ENCODE peak calls at places on chromosome 1, in seven cellular contexts. B is neural crest cell, V is psoas muscle, G is choroid plexus epithelial cell, D is AG09319, P is Kasumi-1, L is GM20000. N is an unnamed sample.

GRCh38 chr1:19113362-19114092 is 96.5 kb downstream of the UBR4 start:
- DNase-seq in V (no peak), D (no peak), B (peak; percentile 21), P (peak; percentile 67), G (peak; percentile 60), L (peak; percentile 26), N (no peak)

GRCh38 chr1:115493834-115494233 is 147.9 kb upstream of the VANGL1 start:
- DNase-seq in P (no peak), V (no peak), D (no peak), G (no peak), B (no peak), L (no peak), N (no peak)

GRCh38 chr1:3481836-3482589 is 27.5 kb downstream of the ARHGEF16 start:
- DNase-seq in L (no peak), G (peak; percentile 50), V (no peak), P (no peak), B (no peak), D (no peak), N (no peak)

GRCh38 chr1:98005326-98006010 is 84.6 kb upstream of the DPYD start:
- DNase-seq in L (no peak), B (no peak), P (no peak), V (no peak), G (peak; percentile 42), D (no peak), N (no peak)

GRCh38 chr1:24457866-24458265 is 42.3 kb downstream of the NIPAL3 start:
- DNase-seq in L (no peak), P (no peak), D (no peak), B (no peak), G (no peak), V (no peak), N (no peak)

GRCh38 chr1:227654431-227654830 is 80.7 kb downstream of the JMJD4 start:
- DNase-seq in L (no peak), B (no peak), P (no peak), D (no peak), V (no peak), G (peak; percentile 5), N (no peak)

GRCh38 chr1:2854611-2855010 is 53.1 kb upstream of the TTC34 start:
- DNase-seq in V (no peak), P (no peak), D (no peak), B (no peak), L (no peak), G (no peak), N (no peak)

GRCh38 chr1:177877086-177877485 is 92.8 kb downstream of the SEC16B start:
- DNase-seq in L (no peak), V (no peak), G (no peak), B (no peak), D (no peak), P (no peak), N (no peak)

GRCh38 chr1:35454616-35455015 is 102.6 kb downstream of the KIAA0319L start:
- DNase-seq in G (peak; percentile 92), D (peak; percentile 44), V (no peak), L (no peak), P (peak; percentile 24), B (no peak), N (no peak)

GRCh38 chr1:10694274-10694632 is 102.2 kb downstream of the CASZ1 start:
- DNase-seq in B (no peak), G (peak; percentile 2), L (peak; percentile 94), D (no peak), P (peak; percentile 51), V (no peak), N (peak; percentile 28)

GRCh38 chr1:111402083-111402482 is 25.5 kb downstream of the OVGP1 start:
- DNase-seq in V (no peak), G (no peak), D (no peak), L (no peak), P (no peak), B (no peak), N (no peak)

GRCh38 chr1:186985889-186986491 is 157.2 kb downstream of the PLA2G4A start:
- DNase-seq in P (peak; percentile 72), L (peak; percentile 24), G (peak; percentile 87), B (peak; percentile 8), D (no peak), V (no peak), N (peak; percentile 50)

GRCh38 chr1:88935522-88936222 is 44.3 kb upstream of the GTF2B start:
- DNase-seq in L (peak; percentile 36), P (peak; percentile 78), B (peak; percentile 19), V (no peak), G (peak; percentile 68), D (peak; percentile 8), N (peak; percentile 19)

GRCh38 chr1:160629286-160630210 is 17.3 kb downstream of the SLAMF1 start:
- DNase-seq in B (no peak), V (peak; percentile 33), G (no peak), P (no peak), L (no peak), D (no peak), N (no peak)

GRCh38 chr1:159900086-159900680 is at the start of gene CFAP45:
- DNase-seq in B (peak; percentile 71), P (no peak), D (no peak), V (peak; percentile 76), G (peak; percentile 88), L (peak; percentile 51), N (peak; percentile 93)

GRCh38 chr1:210596641-210597040 is 267.9 kb downstream of the HHAT start:
- DNase-seq in L (no peak), G (no peak), B (no peak), D (no peak), P (no peak), V (no peak), N (no peak)

GRCh38 chr1:167387251-167387910 is 130.9 kb downstream of the CD247 start:
- DNase-seq in D (no peak), B (no peak), V (no peak), L (no peak), G (peak; percentile 2), P (no peak), N (no peak)

GRCh38 chr1:58901008-58901407 is 117.2 kb upstream of the JUN start:
- DNase-seq in D (no peak), B (no peak), V (no peak), G (no peak), P (no peak), L (no peak), N (no peak)

GRCh38 chr1:221782461-221782860 is 40.6 kb upstream of the DUSP10 start:
- DNase-seq in D (no peak), B (no peak), G (peak; percentile 26), V (no peak), L (no peak), P (no peak), N (no peak)

GRCh38 chr1:50929376-50929958 is 30.6 kb downstream of the FAF1 start:
- DNase-seq in V (no peak), B (no peak), L (no peak), P (peak; percentile 56), G (peak; percentile 74), D (peak; percentile 12), N (no peak)

GRCh38 chr1:55257958-55258357 is 42.8 kb upstream of the USP24 start:
- DNase-seq in V (no peak), P (no peak), D (no peak), B (no peak), G (peak; percentile 50), L (peak; percentile 50), N (no peak)

GRCh38 chr1:171191992-171192391 is 6.9 kb downstream of the FMO2 start:
- DNase-seq in V (no peak), D (no peak), L (no peak), B (no peak), P (no peak), G (peak; percentile 14), N (no peak)

GRCh38 chr1:19260211-19261138 is 8.9 kb downstream of the MRTO4 start:
- DNase-seq in G (peak; percentile 72), P (no peak), V (no peak), B (no peak), L (no peak), D (peak; percentile 95), N (no peak)

N was measured in NCI-H526 treated with DMSO at 0.1 percent for 48 hours.